ENCODE peak calls at places on chromosomes 16 and 17, in six cellular contexts. One of them, this sample, is unnamed.

GRCh38 chr17:41907185-41907556 is 11.6 kb downstream of the ACLY start:
- DNase-seq in neuronal stem cell: no peak
- DNase-seq in fibroblast of lung: peak
- DNase-seq in kidney epithelial cell: no peak
- DNase-seq in AG10803: peak
- DNase-seq in CD4-positive, CD25-positive, alpha-beta regulatory T cell: no peak
- DNase-seq in this sample: no peak

GRCh38 chr17:53032861-53033271 is 789.9 kb upstream of the KIF2B start:
- DNase-seq in neuronal stem cell: peak
- DNase-seq in fibroblast of lung: peak
- DNase-seq in kidney epithelial cell: peak
- DNase-seq in AG10803: no peak
- DNase-seq in CD4-positive, CD25-positive, alpha-beta regulatory T cell: no peak
- DNase-seq in this sample: peak

GRCh38 chr16:79066621-79067020 is 533.9 kb downstream of the MAF start:
- DNase-seq in neuronal stem cell: no peak
- DNase-seq in fibroblast of lung: no peak
- DNase-seq in kidney epithelial cell: no peak
- DNase-seq in AG10803: no peak
- DNase-seq in CD4-positive, CD25-positive, alpha-beta regulatory T cell: no peak
- DNase-seq in this sample: no peak

GRCh38 chr17:15782809-15783208 is 50.7 kb downstream of the TBC1D26 start:
- DNase-seq in neuronal stem cell: no peak
- DNase-seq in fibroblast of lung: peak
- DNase-seq in kidney epithelial cell: no peak
- DNase-seq in AG10803: peak
- DNase-seq in CD4-positive, CD25-positive, alpha-beta regulatory T cell: no peak
- DNase-seq in this sample: no peak

GRCh38 chr16:83513006-83513755 is 294.6 kb upstream of the HSBP1 start:
- DNase-seq in neuronal stem cell: no peak
- DNase-seq in fibroblast of lung: peak
- DNase-seq in kidney epithelial cell: peak
- DNase-seq in AG10803: peak
- DNase-seq in CD4-positive, CD25-positive, alpha-beta regulatory T cell: no peak
- DNase-seq in this sample: no peak

GRCh38 chr17:14245629-14246028 is 9.0 kb upstream of the CDRT15 start:
- DNase-seq in neuronal stem cell: no peak
- DNase-seq in fibroblast of lung: no peak
- DNase-seq in kidney epithelial cell: no peak
- DNase-seq in AG10803: no peak
- DNase-seq in CD4-positive, CD25-positive, alpha-beta regulatory T cell: no peak
- DNase-seq in this sample: no peak

GRCh38 chr16:85612191-85612800 is 826 bp upstream of the GSE1 start:
- DNase-seq in neuronal stem cell: peak
- DNase-seq in fibroblast of lung: peak
- DNase-seq in kidney epithelial cell: peak
- DNase-seq in AG10803: peak
- DNase-seq in CD4-positive, CD25-positive, alpha-beta regulatory T cell: no peak
- DNase-seq in this sample: peak

GRCh38 chr16:10598157-10598556 is 17.8 kb upstream of the EMP2 start:
- DNase-seq in neuronal stem cell: no peak
- DNase-seq in fibroblast of lung: no peak
- DNase-seq in kidney epithelial cell: no peak
- DNase-seq in AG10803: no peak
- DNase-seq in CD4-positive, CD25-positive, alpha-beta regulatory T cell: no peak
- DNase-seq in this sample: no peak

GRCh38 chr17:57614742-57615141 is 130.4 kb downstream of the CCDC182 start:
- DNase-seq in neuronal stem cell: no peak
- DNase-seq in fibroblast of lung: no peak
- DNase-seq in kidney epithelial cell: no peak
- DNase-seq in AG10803: no peak
- DNase-seq in CD4-positive, CD25-positive, alpha-beta regulatory T cell: no peak
- DNase-seq in this sample: no peak

GRCh38 chr17:40366076-40366860 is 1.7 kb upstream of the GJD3 start:
- DNase-seq in neuronal stem cell: no peak
- DNase-seq in fibroblast of lung: no peak
- DNase-seq in kidney epithelial cell: no peak
- DNase-seq in AG10803: no peak
- DNase-seq in CD4-positive, CD25-positive, alpha-beta regulatory T cell: no peak
- DNase-seq in this sample: no peak

GRCh38 chr17:40362696-40363479 is 1.6 kb downstream of the GJD3 start:
- DNase-seq in neuronal stem cell: peak
- DNase-seq in fibroblast of lung: peak
- DNase-seq in kidney epithelial cell: no peak
- DNase-seq in AG10803: peak
- DNase-seq in CD4-positive, CD25-positive, alpha-beta regulatory T cell: peak
- DNase-seq in this sample: peak

GRCh38 chr17:40363480-40363838 is 1.1 kb downstream of the GJD3 start:
- DNase-seq in neuronal stem cell: no peak
- DNase-seq in fibroblast of lung: peak
- DNase-seq in kidney epithelial cell: no peak
- DNase-seq in AG10803: peak
- DNase-seq in CD4-positive, CD25-positive, alpha-beta regulatory T cell: no peak
- DNase-seq in this sample: no peak

GRCh38 chr17:40364906-40365305 is 369 bp upstream of the GJD3 start:
- DNase-seq in neuronal stem cell: no peak
- DNase-seq in fibroblast of lung: no peak
- DNase-seq in kidney epithelial cell: no peak
- DNase-seq in AG10803: no peak
- DNase-seq in CD4-positive, CD25-positive, alpha-beta regulatory T cell: no peak
- DNase-seq in this sample: no peak

GRCh38 chr17:40364121-40364861 is at the start of gene GJD3:
- DNase-seq in neuronal stem cell: no peak
- DNase-seq in fibroblast of lung: no peak
- DNase-seq in kidney epithelial cell: no peak
- DNase-seq in AG10803: no peak
- DNase-seq in CD4-positive, CD25-positive, alpha-beta regulatory T cell: no peak
- DNase-seq in this sample: no peak
- H3K4me3 ChIP-seq in neuronal stem cell: peak
- H3K4me3 ChIP-seq in fibroblast of lung: peak
- H3K4me3 ChIP-seq in kidney epithelial cell: peak
- H3K4me3 ChIP-seq in AG10803: peak
- H3K4me3 ChIP-seq in CD4-positive, CD25-positive, alpha-beta regulatory T cell: no peak
- H3K4me3 ChIP-seq in this sample: no peak

DNA sequence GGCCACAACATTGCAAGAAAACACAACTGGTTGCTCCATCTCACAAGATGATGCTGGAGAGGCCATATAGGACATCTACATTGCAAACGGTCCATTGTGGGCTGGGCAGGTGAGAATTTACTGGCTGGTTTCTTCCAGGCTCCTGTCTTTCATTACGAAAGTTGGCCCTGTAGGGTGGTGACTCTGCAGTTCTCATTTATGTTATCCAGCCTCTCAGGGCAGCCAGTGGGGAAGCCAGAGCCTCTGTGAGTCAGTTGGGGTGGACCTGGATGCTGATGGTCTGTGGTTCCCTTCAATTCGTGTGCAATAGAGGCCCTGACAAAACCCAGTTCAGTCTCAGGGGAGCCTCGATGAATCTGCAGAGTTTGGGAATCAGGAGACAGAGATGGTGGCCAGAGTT is 341.0 kb upstream of the CCL2 start:
- DNase-seq in neuronal stem cell: no peak
- DNase-seq in fibroblast of lung: no peak
- DNase-seq in kidney epithelial cell: no peak
- DNase-seq in AG10803: no peak
- DNase-seq in CD4-positive, CD25-positive, alpha-beta regulatory T cell: no peak
- DNase-seq in this sample: no peak
- H3K4me3 ChIP-seq in neuronal stem cell: no peak
- H3K4me3 ChIP-seq in fibroblast of lung: no peak
- H3K4me3 ChIP-seq in kidney epithelial cell: no peak
- H3K4me3 ChIP-seq in AG10803: no peak
- H3K4me3 ChIP-seq in CD4-positive, CD25-positive, alpha-beta regulatory T cell: no peak
- H3K4me3 ChIP-seq in this sample: no peak

GRCh38 chr17:61461967-61462733 is 9.9 kb downstream of the TBX4 start:
- DNase-seq in neuronal stem cell: no peak
- DNase-seq in fibroblast of lung: no peak
- DNase-seq in kidney epithelial cell: no peak
- DNase-seq in AG10803: no peak
- DNase-seq in CD4-positive, CD25-positive, alpha-beta regulatory T cell: no peak
- DNase-seq in this sample: peak
- H3K4me3 ChIP-seq in neuronal stem cell: no peak
- H3K4me3 ChIP-seq in fibroblast of lung: peak
- H3K4me3 ChIP-seq in kidney epithelial cell: no peak
- H3K4me3 ChIP-seq in AG10803: peak
- H3K4me3 ChIP-seq in CD4-positive, CD25-positive, alpha-beta regulatory T cell: no peak
- H3K4me3 ChIP-seq in this sample: peak

DNA sequence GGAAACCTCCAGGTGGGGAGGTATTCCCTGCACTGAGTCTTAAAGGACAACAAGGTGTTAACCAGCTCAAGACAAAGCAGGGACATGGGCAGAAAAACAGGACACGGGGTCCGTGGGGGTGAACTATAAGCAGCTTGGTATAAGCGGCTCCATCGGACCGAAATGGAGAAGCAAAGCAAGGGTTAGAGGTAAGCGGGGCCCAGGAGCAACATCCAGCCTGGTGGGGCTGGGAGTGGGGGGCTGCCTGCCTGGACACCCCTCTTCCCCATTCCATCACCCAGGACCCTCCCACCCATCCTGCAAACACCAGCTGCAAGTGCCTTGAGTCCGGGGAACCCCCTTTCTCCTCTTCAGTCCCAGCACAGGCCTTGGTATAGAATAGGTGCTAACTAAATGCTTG is 29.5 kb downstream of the MYH11 start:
- DNase-seq in neuronal stem cell: no peak
- DNase-seq in fibroblast of lung: no peak
- DNase-seq in kidney epithelial cell: no peak
- DNase-seq in AG10803: no peak
- DNase-seq in CD4-positive, CD25-positive, alpha-beta regulatory T cell: no peak
- DNase-seq in this sample: no peak
- H3K4me3 ChIP-seq in neuronal stem cell: no peak
- H3K4me3 ChIP-seq in fibroblast of lung: no peak
- H3K4me3 ChIP-seq in kidney epithelial cell: no peak
- H3K4me3 ChIP-seq in AG10803: no peak
- H3K4me3 ChIP-seq in CD4-positive, CD25-positive, alpha-beta regulatory T cell: no peak
- H3K4me3 ChIP-seq in this sample: no peak

GRCh38 chr17:81095608-81095888 is 60.6 kb downstream of the BAIAP2 start:
- DNase-seq in neuronal stem cell: no peak
- DNase-seq in fibroblast of lung: no peak
- DNase-seq in kidney epithelial cell: no peak
- DNase-seq in AG10803: no peak
- DNase-seq in CD4-positive, CD25-positive, alpha-beta regulatory T cell: no peak
- DNase-seq in this sample: no peak

GRCh38 chr17:81097943-81098308 is 63.0 kb downstream of the BAIAP2 start:
- DNase-seq in neuronal stem cell: no peak
- DNase-seq in fibroblast of lung: peak
- DNase-seq in kidney epithelial cell: no peak
- DNase-seq in AG10803: peak
- DNase-seq in CD4-positive, CD25-positive, alpha-beta regulatory T cell: no peak
- DNase-seq in this sample: no peak

GRCh38 chr17:81097134-81097942 is 62.4 kb downstream of the BAIAP2 start:
- DNase-seq in neuronal stem cell: peak
- DNase-seq in fibroblast of lung: peak
- DNase-seq in kidney epithelial cell: no peak
- DNase-seq in AG10803: peak
- DNase-seq in CD4-positive, CD25-positive, alpha-beta regulatory T cell: no peak
- DNase-seq in this sample: no peak

GRCh38 chr17:81094744-81095607 is 60.0 kb downstream of the BAIAP2 start:
- DNase-seq in neuronal stem cell: peak
- DNase-seq in fibroblast of lung: peak
- DNase-seq in kidney epithelial cell: peak
- DNase-seq in AG10803: peak
- DNase-seq in CD4-positive, CD25-positive, alpha-beta regulatory T cell: peak
- DNase-seq in this sample: peak

GRCh38 chr17:81096741-81097133 is 61.8 kb downstream of the BAIAP2 start:
- DNase-seq in neuronal stem cell: no peak
- DNase-seq in fibroblast of lung: no peak
- DNase-seq in kidney epithelial cell: no peak
- DNase-seq in AG10803: no peak
- DNase-seq in CD4-positive, CD25-positive, alpha-beta regulatory T cell: no peak
- DNase-seq in this sample: no peak
- H3K4me3 ChIP-seq in neuronal stem cell: no peak
- H3K4me3 ChIP-seq in fibroblast of lung: no peak
- H3K4me3 ChIP-seq in kidney epithelial cell: no peak
- H3K4me3 ChIP-seq in AG10803: no peak
- H3K4me3 ChIP-seq in CD4-positive, CD25-positive, alpha-beta regulatory T cell: no peak
- H3K4me3 ChIP-seq in this sample: no peak

GRCh38 chr17:76262732-76263344 is 2.3 kb upstream of the UBALD2 start:
- DNase-seq in neuronal stem cell: no peak
- DNase-seq in fibroblast of lung: peak
- DNase-seq in kidney epithelial cell: no peak
- DNase-seq in AG10803: no peak
- DNase-seq in CD4-positive, CD25-positive, alpha-beta regulatory T cell: no peak
- DNase-seq in this sample: no peak
- H3K4me3 ChIP-seq in neuronal stem cell: no peak
- H3K4me3 ChIP-seq in fibroblast of lung: no peak
- H3K4me3 ChIP-seq in kidney epithelial cell: no peak
- H3K4me3 ChIP-seq in AG10803: no peak
- H3K4me3 ChIP-seq in CD4-positive, CD25-positive, alpha-beta regulatory T cell: no peak
- H3K4me3 ChIP-seq in this sample: no peak

DNA sequence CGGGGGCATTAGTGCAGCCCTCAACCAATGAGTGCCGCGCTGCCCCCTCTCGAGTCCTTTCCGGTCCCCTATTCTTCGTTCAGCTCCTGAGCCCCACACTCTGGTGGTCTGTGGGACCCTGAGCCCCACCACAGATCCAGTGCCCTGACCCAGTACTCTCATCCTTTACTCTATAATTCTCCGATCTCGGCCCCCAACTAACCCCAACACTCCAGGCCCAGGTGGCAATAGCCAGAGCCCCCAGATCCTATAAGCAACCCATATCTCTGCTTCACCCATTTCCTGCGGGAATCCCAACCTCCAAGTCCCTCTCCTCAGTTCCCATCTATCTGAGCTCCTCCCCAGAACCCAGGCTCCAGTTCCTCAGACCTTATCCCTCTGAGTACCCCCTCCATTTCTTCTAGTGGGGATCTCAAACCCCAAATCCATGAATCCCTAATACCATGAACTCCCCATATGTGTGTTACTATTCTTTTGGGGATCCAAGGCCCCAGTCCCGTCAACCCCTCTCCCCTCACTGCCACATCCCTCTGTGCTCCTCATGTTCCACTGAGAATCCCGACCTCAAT is 1.0 kb upstream of the TBC1D10B start:
- DNase-seq in neuronal stem cell: no peak
- DNase-seq in fibroblast of lung: no peak
- DNase-seq in kidney epithelial cell: no peak
- DNase-seq in AG10803: no peak
- DNase-seq in CD4-positive, CD25-positive, alpha-beta regulatory T cell: no peak
- DNase-seq in this sample: no peak
- H3K4me3 ChIP-seq in neuronal stem cell: peak
- H3K4me3 ChIP-seq in fibroblast of lung: peak
- H3K4me3 ChIP-seq in kidney epithelial cell: peak
- H3K4me3 ChIP-seq in AG10803: peak
- H3K4me3 ChIP-seq in CD4-positive, CD25-positive, alpha-beta regulatory T cell: peak
- H3K4me3 ChIP-seq in this sample: peak

GRCh38 chr17:71801301-71801700 is 319.5 kb upstream of the SOX9 start:
- DNase-seq in neuronal stem cell: no peak
- DNase-seq in fibroblast of lung: peak
- DNase-seq in kidney epithelial cell: no peak
- DNase-seq in AG10803: peak
- DNase-seq in CD4-positive, CD25-positive, alpha-beta regulatory T cell: no peak
- DNase-seq in this sample: no peak
- H3K4me3 ChIP-seq in neuronal stem cell: no peak
- H3K4me3 ChIP-seq in fibroblast of lung: no peak
- H3K4me3 ChIP-seq in kidney epithelial cell: no peak
- H3K4me3 ChIP-seq in AG10803: no peak
- H3K4me3 ChIP-seq in CD4-positive, CD25-positive, alpha-beta regulatory T cell: no peak
- H3K4me3 ChIP-seq in this sample: no peak

DNA sequence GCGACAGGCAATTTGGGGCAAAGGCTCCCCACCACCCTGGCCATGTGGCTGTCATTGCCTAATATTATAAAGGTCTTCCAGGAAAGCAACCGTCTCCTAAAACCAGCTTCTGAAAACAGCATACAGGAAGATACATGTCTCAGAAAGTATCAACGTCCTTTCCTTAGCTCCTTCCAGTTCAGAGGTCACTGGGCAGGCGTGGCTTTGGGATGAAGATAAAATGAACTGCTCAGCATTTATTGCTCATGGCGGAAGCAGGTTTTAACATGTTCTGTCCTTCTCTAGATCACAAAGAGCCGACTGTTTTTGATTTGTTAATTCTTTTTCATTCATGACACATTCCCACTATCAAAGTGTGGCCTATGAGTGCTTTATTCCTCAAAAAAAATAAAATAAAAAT is 8.0 kb downstream of the CFAP20 start:
- DNase-seq in neuronal stem cell: no peak
- DNase-seq in fibroblast of lung: no peak
- DNase-seq in kidney epithelial cell: no peak
- DNase-seq in AG10803: no peak
- DNase-seq in CD4-positive, CD25-positive, alpha-beta regulatory T cell: no peak
- DNase-seq in this sample: no peak
- H3K4me3 ChIP-seq in neuronal stem cell: no peak
- H3K4me3 ChIP-seq in fibroblast of lung: no peak
- H3K4me3 ChIP-seq in kidney epithelial cell: no peak
- H3K4me3 ChIP-seq in AG10803: no peak
- H3K4me3 ChIP-seq in CD4-positive, CD25-positive, alpha-beta regulatory T cell: no peak
- H3K4me3 ChIP-seq in this sample: no peak

This sample was measured in Jurkat, Clone E6-1.